ENCODE peak calls at places on chromosome 3, in six cellular contexts. P is GM06990, T is GM12891, W is AG04450, C is globus pallidus, R is activated T-helper 1 cell treated with Interleukin-2 at 50 U/mL for 16 hours. A is an unnamed sample.

GRCh38 chr3:38457111-38458003 is 3.7 kb downstream of the ACVR2B start:
- DNase-seq in C (no peak), R (no peak), T (no peak), W (no peak), P (no peak), A (no peak)

GRCh38 chr3:155391583-155391982 is 98.1 kb upstream of the STRIT1 start:
- DNase-seq in P (no peak), C (no peak), W (no peak), T (no peak), R (no peak), A (no peak)

GRCh38 chr3:32861681-32862080 is 43.9 kb downstream of the TRIM71 start:
- DNase-seq in T (no peak), C (no peak), R (no peak), P (no peak), W (no peak), A (no peak)

GRCh38 chr3:194322701-194323174 is 28.4 kb downstream of the CPN2 start:
- DNase-seq in W (no peak), T (no peak), C (no peak), P (no peak), R (no peak), A (no peak)

GRCh38 chr3:176352716-176353334 is 844.5 kb downstream of the TBL1XR1 start:
- DNase-seq in T (no peak), P (no peak), W (no peak), R (no peak), C (no peak), A (no peak)

GRCh38 chr3:124609402-124609801 is 120.8 kb upstream of the UMPS start:
- DNase-seq in P (no peak), W (no peak), C (no peak), T (no peak), R (no peak), A (no peak)

GRCh38 chr3:76943671-76944070 is 96.2 kb upstream of the ROBO2 start:
- DNase-seq in P (no peak), T (no peak), W (no peak), R (no peak), C (no peak), A (no peak)

GRCh38 chr3:184176377-184177330 is 2.0 kb downstream of the AP2M1 start:
- DNase-seq in P (no peak), R (no peak), C (peak; percentile 40), T (no peak), W (peak; percentile 88), A (no peak)

GRCh38 chr3:63473641-63474166 is 178.8 kb upstream of the SNTN start:
- DNase-seq in C (no peak), W (no peak), P (no peak), T (no peak), R (no peak), A (no peak)

GRCh38 chr3:79598594-79598993 is 169.2 kb downstream of the ROBO1 start:
- DNase-seq in R (no peak), P (no peak), C (no peak), W (no peak), T (no peak), A (no peak)

GRCh38 chr3:179181021-179181472 is 32.9 kb downstream of the PIK3CA start:
- DNase-seq in C (no peak), W (no peak), P (peak; percentile 39), R (no peak), T (no peak), A (no peak)

GRCh38 chr3:118987466-118987865 is 47.2 kb downstream of the IGSF11 start:
- DNase-seq in C (peak; percentile 95), T (no peak), P (no peak), W (no peak), R (no peak), A (no peak)

GRCh38 chr3:24145981-24146822 is 201.1 kb downstream of the NR1D2 start:
- DNase-seq in W (peak; percentile 33), P (no peak), R (no peak), C (no peak), T (no peak), A (no peak)

GRCh38 chr3:146975032-146975431 is 369.9 kb upstream of the PLSCR5 start:
- DNase-seq in C (no peak), T (no peak), P (no peak), W (no peak), R (no peak), A (no peak)

GRCh38 chr3:102290241-102290640 is 144.6 kb upstream of the ZPLD1 start:
- DNase-seq in P (no peak), R (no peak), C (no peak), T (no peak), W (no peak), A (no peak)

GRCh38 chr3:112640333-112640863 is 545 bp downstream of the CCDC80 start:
- DNase-seq in R (no peak), W (peak; percentile 68), T (no peak), P (no peak), C (no peak), A (no peak)

GRCh38 chr3:118541791-118542190 is 492.9 kb downstream of the IGSF11 start:
- DNase-seq in P (no peak), W (no peak), C (no peak), T (no peak), R (no peak), A (no peak)

GRCh38 chr3:52831500-52832301 is 1.2 kb upstream of the ITIH4 start:
- DNase-seq in C (no peak), P (no peak), R (no peak), W (no peak), T (no peak), A (no peak)

GRCh38 chr3:40299721-40300335 is 9.7 kb upstream of the EIF1B start:
- DNase-seq in T (no peak), C (no peak), W (peak; percentile 45), R (no peak), P (no peak), A (no peak)

GRCh38 chr3:160450846-160451245 is 1.3 kb upstream of the TRIM59 start:
- DNase-seq in T (no peak), R (no peak), W (peak; percentile 82), C (no peak), P (no peak), A (no peak)

GRCh38 chr3:85487375-85487774 is 528.6 kb downstream of the CADM2 start:
- DNase-seq in C (no peak), R (no peak), W (no peak), T (no peak), P (no peak), A (no peak)

GRCh38 chr3:71444028-71444860 is 139.3 kb downstream of the FOXP1 start:
- DNase-seq in T (peak; percentile 25), P (peak; percentile 62), R (peak; percentile 59), C (peak; percentile 57), W (peak; percentile 59), A (peak; percentile 36)

GRCh38 chr3:190414297-190414696 is 26.3 kb downstream of the CLDN16 start:
- DNase-seq in T (no peak), R (no peak), C (no peak), P (no peak), W (no peak), A (no peak)

GRCh38 chr3:55455915-55456314 is 31.2 kb downstream of the WNT5A start:
- DNase-seq in T (no peak), R (no peak), C (no peak), P (no peak), W (no peak), A (no peak)

GRCh38 chr3:24522155-24522579 is 27.5 kb upstream of the THRB start:
- DNase-seq in P (no peak), R (no peak), C (no peak), W (no peak), T (no peak), A (no peak)

GRCh38 chr3:153350420-153350819 is 188.4 kb downstream of the RAP2B start:
- DNase-seq in P (no peak), T (no peak), W (peak; percentile 63), R (no peak), C (no peak), A (no peak)

GRCh38 chr3:61857297-61857696 is 295.9 kb downstream of the PTPRG start:
- DNase-seq in T (no peak), C (no peak), R (no peak), P (no peak), W (no peak), A (no peak)

GRCh38 chr3:52534281-52535183 is 875 bp upstream of the NT5DC2 start:
- DNase-seq in R (no peak), T (no peak), P (peak; percentile 25), W (no peak), C (no peak), A (no peak)

GRCh38 chr3:108219336-108219735 is 2.9 kb downstream of the IFT57 start:
- DNase-seq in T (no peak), W (no peak), C (no peak), R (no peak), P (peak; percentile 25), A (no peak)

GRCh38 chr3:52514576-52514975 is 19.1 kb downstream of the NT5DC2 start:
- DNase-seq in R (no peak), C (no peak), W (no peak), P (no peak), T (no peak), A (no peak)

GRCh38 chr3:41848745-41849574 is 112.9 kb downstream of the ULK4 start:
- DNase-seq in C (no peak), P (no peak), W (no peak), R (no peak), T (no peak), A (no peak)

GRCh38 chr3:51621091-51621892 is 49.8 kb upstream of the TEX264 start:
- DNase-seq in P (no peak), W (no peak), R (no peak), C (no peak), T (no peak), A (no peak)

GRCh38 chr3:35724106-35724505 is 84.8 kb downstream of the ARPP21 start:
- DNase-seq in C (no peak), W (no peak), P (no peak), R (no peak), T (no peak), A (no peak)

GRCh38 chr3:110341047-110341446 is 730.6 kb upstream of the NECTIN3 start:
- DNase-seq in C (no peak), T (no peak), R (no peak), P (no peak), W (no peak), A (no peak)

GRCh38 chr3:79467721-79468120 is 300.1 kb downstream of the ROBO1 start:
- DNase-seq in C (no peak), R (no peak), P (no peak), W (no peak), T (no peak), A (no peak)

GRCh38 chr3:192128060-192128459 is 599.3 kb downstream of the FGF12 start:
- DNase-seq in C (no peak), W (no peak), P (no peak), R (no peak), T (no peak), A (no peak)

GRCh38 chr3:119380697-119381096 is 82.7 kb downstream of the TMEM39A start:
- DNase-seq in R (no peak), P (no peak), T (no peak), W (no peak), C (no peak), A (no peak)

GRCh38 chr3:195162033-195162669 is 108.8 kb downstream of the XXYLT1 start:
- DNase-seq in T (no peak), C (no peak), P (peak; percentile 70), W (no peak), R (no peak), A (no peak)

A was measured in GM18507.